ENCODE peak calls at places on chromosomes 11 and 22, in six cellular contexts. O is fibroblast of the aortic adventitia, F is K562, A is coronary artery, W is right lobe of liver, M is PC-9. X is an unnamed sample.

GRCh38 chr11:68584991-68585524 is 99.3 kb upstream of the GAL start:
- DNase-seq in O (no peak), F (no peak), A (no peak), W (no peak), M (no peak), X (no peak)

GRCh38 chr11:83220279-83220678 is 26.8 kb downstream of the ANKRD42 start:
- DNase-seq in O (no peak), F (no peak), A (no peak), W (no peak), M (peak), X (no peak)

GRCh38 chr11:30282289-30282631 is 40.6 kb upstream of the ARL14EP start:
- DNase-seq in O (no peak), F (no peak), A (no peak), W (peak), M (no peak), X (no peak)

GRCh38 chr11:59173964-59174663 is 2.2 kb downstream of the DTX4 start:
- DNase-seq in O (no peak), F (no peak), A (no peak), W (peak), M (peak), X (peak)

GRCh38 chr11:40129276-40129675 is 1330.2 kb downstream of the LRRC4C start:
- DNase-seq in O (no peak), F (no peak), A (no peak), W (no peak), M (no peak), X (no peak)

GRCh38 chr11:133354069-133354468 is 178.2 kb downstream of the OPCML start:
- DNase-seq in O (no peak), F (no peak), A (no peak), W (no peak), M (no peak), X (no peak)

GRCh38 chr11:65427691-65428577 is 5.3 kb downstream of the NEAT1 start:
- DNase-seq in O (peak), F (no peak), A (peak), W (peak), M (peak), X (peak)

GRCh38 chr11:113732092-113732491 is 26.0 kb upstream of the TMPRSS5 start:
- DNase-seq in O (no peak), F (no peak), A (no peak), W (no peak), M (no peak), X (no peak)

GRCh38 chr11:84549221-84549620 is 1077.9 kb downstream of the DLG2 start:
- DNase-seq in O (peak), F (no peak), A (no peak), W (no peak), M (no peak), X (no peak)

GRCh38 chr22:45639747-45640102 is 31.9 kb upstream of the ATXN10 start:
- DNase-seq in O (no peak), F (no peak), A (no peak), W (no peak), M (no peak), X (no peak)

GRCh38 chr11:16154715-16155396 is 201.5 kb downstream of the SOX6 start:
- DNase-seq in O (no peak), F (no peak), A (no peak), W (no peak), M (peak), X (no peak)

GRCh38 chr11:66069715-66070603 is at the start of gene PACS1:
- DNase-seq in O (peak), F (peak), A (peak), W (peak), M (no peak), X (peak)

GRCh38 chr11:96228911-96229310 is 114.1 kb downstream of the MAML2 start:
- DNase-seq in O (peak), F (no peak), A (no peak), W (no peak), M (no peak), X (peak)

GRCh38 chr22:29621761-29622526 is 18.5 kb downstream of the NF2 start:
- DNase-seq in O (peak), F (no peak), A (no peak), W (no peak), M (peak), X (peak)

GRCh38 chr11:24820541-24820940 is 323.7 kb downstream of the LUZP2 start:
- DNase-seq in O (peak), F (no peak), A (no peak), W (no peak), M (no peak), X (peak)

GRCh38 chr11:12922980-12923507 is 86.1 kb upstream of the RASSF10 start:
- DNase-seq in O (peak), F (no peak), A (no peak), W (no peak), M (no peak), X (peak)

GRCh38 chr11:860238-861104 is 17.8 kb downstream of the TSPAN4 start:
- DNase-seq in O (no peak), F (no peak), A (no peak), W (no peak), M (no peak), X (no peak)

GRCh38 chr11:858993-859339 is 16.3 kb downstream of the TSPAN4 start:
- DNase-seq in O (no peak), F (no peak), A (no peak), W (no peak), M (no peak), X (no peak)

GRCh38 chr11:856397-856796 is 13.7 kb downstream of the TSPAN4 start:
- DNase-seq in O (no peak), F (peak), A (no peak), W (no peak), M (no peak), X (no peak)

GRCh38 chr11:859394-860131 is 16.9 kb downstream of the TSPAN4 start:
- DNase-seq in O (peak), F (peak), A (no peak), W (no peak), M (no peak), X (peak)

DNA sequence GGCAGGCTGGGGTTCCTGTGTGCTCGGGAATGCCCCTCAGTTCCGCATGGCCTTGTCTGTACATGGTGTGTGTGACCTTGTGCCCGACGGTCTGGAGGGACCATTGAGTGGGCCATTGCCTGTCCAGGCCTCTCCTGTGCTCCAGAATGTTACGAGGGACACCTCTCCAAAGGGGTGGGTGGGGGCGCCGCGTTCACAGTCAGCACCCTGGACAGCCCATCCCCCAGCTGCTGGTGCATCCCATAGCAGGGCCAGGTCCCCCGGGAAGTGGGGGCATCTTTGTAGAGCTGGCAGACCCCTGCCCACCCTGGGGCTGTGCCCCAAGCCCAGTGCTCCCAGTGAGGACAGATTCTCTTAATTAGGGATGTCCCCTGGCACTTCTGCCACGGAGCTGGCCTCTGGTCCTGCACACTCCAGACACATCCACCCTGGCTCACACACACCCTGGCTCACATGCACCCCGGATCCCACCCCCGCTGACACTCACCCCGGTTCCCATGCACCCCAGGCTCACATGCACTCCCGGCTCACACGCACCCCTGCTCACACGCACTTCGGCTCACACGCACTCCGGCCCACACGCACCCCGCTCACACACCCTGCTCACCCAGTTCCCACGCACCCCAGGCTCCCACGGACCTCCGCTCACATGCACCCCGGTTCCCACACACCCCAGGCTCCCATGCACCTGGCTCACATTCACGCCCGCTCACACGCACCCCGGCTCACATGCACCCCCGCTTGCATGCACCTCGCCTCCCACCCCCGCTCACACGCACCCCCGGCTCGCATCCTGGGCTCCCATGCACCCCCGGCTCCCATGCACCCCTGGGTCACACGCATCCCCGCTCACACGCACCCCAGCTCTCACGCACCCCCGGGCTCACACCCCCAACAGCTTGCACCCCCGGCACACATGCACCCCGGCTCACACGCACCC is 15.7 kb downstream of the TSPAN4 start:
- DNase-seq in O (no peak), F (no peak), A (no peak), W (no peak), M (no peak), X (no peak)
- H3K4me3 ChIP-seq in O (no peak), F (no peak), A (no peak), W (no peak), M (no peak), X (no peak)

GRCh38 chr22:28440517-28441366 is 238.9 kb downstream of the TTC28 start:
- DNase-seq in O (peak), F (no peak), A (no peak), W (no peak), M (no peak), X (peak)
- H3K4me3 ChIP-seq in O (peak), F (no peak), A (peak), W (no peak), M (no peak), X (no peak)

GRCh38 chr11:119905162-119905561 is 176.2 kb upstream of the NECTIN1 start:
- DNase-seq in O (no peak), F (no peak), A (no peak), W (no peak), M (no peak), X (no peak)
- H3K4me3 ChIP-seq in O (no peak), F (no peak), A (no peak), W (no peak), M (no peak), X (no peak)

DNA sequence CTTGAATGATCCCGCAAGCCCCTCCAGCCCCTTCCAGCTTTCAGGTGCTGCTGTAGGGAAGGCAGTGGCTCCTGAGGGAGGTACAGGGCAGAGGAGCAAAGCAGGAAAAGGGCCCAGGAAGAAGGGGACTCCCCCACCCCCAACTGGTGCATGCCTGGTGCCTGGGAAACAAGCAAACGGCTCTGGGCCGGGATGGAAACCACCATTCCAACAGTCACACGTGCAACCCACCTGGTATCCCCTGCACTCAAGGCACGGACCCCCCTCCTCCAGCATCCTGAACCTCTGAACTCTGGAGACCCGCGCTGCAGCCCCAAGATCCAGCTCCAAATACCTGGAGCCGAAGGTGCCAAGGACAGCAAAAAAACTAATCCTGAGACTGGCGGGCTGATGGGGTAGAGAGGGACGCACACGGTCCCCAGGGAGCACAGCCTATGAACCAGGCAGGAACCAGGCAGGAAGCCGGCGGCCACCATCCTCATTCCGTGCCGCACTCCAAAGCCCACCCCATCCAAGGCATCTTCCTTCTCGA is 537 bp downstream of the SCN4B start:
- DNase-seq in O (no peak), F (no peak), A (no peak), W (no peak), M (no peak), X (no peak)
- H3K4me3 ChIP-seq in O (no peak), F (no peak), A (peak), W (no peak), M (no peak), X (peak)

GRCh38 chr22:20207277-20208025 is 56.6 kb upstream of the CCDC188 start:
- DNase-seq in O (no peak), F (peak), A (no peak), W (no peak), M (no peak), X (no peak)
- H3K4me3 ChIP-seq in O (peak), F (peak), A (peak), W (peak), M (peak), X (peak)

GRCh38 chr11:73647459-73648100 is 1.2 kb downstream of the PLEKHB1 start:
- DNase-seq in O (peak), F (peak), A (peak), W (peak), M (peak), X (peak)
- H3K4me3 ChIP-seq in O (peak), F (no peak), A (peak), W (peak), M (peak), X (peak)

GRCh38 chr22:50622723-50623327 is 5.1 kb downstream of the ARSA start:
- DNase-seq in O (no peak), F (no peak), A (no peak), W (peak), M (no peak), X (no peak)

GRCh38 chr22:50624347-50625130 is 3.4 kb downstream of the ARSA start:
- DNase-seq in O (no peak), F (no peak), A (no peak), W (no peak), M (no peak), X (no peak)

GRCh38 chr22:50620861-50621490 is 7.0 kb downstream of the ARSA start:
- DNase-seq in O (no peak), F (no peak), A (no peak), W (no peak), M (no peak), X (no peak)

GRCh38 chr22:50621491-50621880 is 6.5 kb downstream of the ARSA start:
- DNase-seq in O (no peak), F (no peak), A (no peak), W (no peak), M (no peak), X (no peak)

DNA sequence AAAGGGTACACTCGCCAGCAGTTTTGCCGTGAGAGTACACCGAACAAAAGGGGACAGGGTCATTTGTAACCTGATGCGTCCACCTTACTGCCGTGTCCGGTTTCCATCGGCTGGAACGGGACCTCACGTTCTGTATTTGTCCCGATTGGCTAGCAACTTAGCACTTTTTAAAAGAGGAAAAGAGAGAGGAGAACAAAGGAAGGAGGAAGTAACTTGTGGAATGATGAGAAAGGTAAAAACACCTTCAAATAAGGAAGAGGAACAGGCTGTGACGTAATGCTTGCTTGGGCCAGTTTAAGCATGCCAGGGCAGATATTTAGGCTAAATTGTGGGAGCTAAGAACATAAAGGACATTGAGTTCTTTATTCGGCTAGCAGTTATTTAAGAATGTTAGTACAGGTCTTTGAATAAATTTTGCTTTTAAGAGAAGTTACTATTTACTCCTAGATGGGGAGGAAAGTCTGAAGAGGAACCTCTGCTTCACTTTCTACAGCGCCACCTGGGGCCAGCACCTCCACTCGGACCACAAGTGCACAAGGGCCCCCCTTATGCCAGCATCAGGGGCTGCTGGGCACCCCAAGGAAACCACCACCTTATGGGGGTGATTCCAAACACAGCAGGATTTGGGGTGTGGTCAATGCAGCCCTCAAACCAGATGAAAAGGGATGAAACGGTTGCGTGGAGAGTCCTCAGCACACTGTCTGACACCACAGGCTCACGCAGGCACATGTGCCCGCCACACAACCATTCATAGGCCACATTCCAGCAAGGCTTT is 5.8 kb downstream of the ARSA start:
- DNase-seq in O (no peak), F (no peak), A (no peak), W (no peak), M (no peak), X (no peak)
- H3K4me3 ChIP-seq in O (no peak), F (no peak), A (no peak), W (peak), M (peak), X (no peak)

DNA sequence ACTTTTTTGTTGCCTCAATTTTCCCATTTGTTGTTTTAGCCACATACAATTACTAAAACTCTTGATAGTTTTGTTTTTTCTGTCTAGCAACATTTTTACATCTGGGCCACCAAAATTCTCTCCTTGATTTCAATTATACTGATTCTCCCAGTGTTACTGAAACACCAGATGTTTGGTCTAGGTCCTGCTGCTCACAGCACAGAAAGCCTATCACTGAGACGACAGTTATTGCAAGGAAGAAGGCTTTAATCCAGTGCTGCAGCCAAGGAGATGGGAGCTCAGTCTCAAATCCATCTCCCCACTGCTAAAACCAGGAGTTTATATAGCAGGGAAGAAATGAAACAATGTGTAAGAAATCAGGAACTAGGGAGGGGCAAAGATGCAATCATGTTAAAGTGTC is 837.7 kb upstream of the CNTN5 start:
- DNase-seq in O (no peak), F (no peak), A (no peak), W (no peak), M (no peak), X (no peak)
- H3K4me3 ChIP-seq in O (no peak), F (no peak), A (no peak), W (no peak), M (no peak), X (no peak)

DNA sequence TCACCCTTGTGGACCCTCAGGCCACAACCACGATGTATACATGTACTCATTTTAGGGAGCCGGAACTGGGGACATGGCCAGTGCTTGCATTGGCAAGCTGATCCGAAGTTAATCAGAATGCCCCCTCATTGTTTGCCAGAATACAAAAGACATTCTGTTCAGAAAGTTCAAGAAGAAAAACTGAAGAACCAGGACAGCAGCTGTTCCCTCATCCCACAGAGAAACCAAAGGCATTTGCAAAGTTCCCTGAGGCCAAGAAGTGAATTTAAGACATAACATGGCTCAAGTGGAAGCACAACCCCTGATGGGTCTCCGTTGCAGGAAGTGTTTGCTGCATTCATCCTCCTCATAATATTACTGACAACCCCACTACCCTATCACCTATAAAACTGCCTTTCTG is 101.8 kb upstream of the AKIP1 start:
- DNase-seq in O (peak), F (no peak), A (no peak), W (no peak), M (no peak), X (no peak)
- H3K4me3 ChIP-seq in O (peak), F (no peak), A (peak), W (no peak), M (no peak), X (peak)